ENCODE peak calls at places on chromosomes 5 and 9, in nine cellular contexts. A is left ventricle myocardium inferior; P is dorsolateral prefrontal cortex; O is psoas muscle; M is nephron progenitor cell; D is cardiac muscle cell; T is heart left ventricle; G is CD8-positive, alpha-beta T cell; C is GM12864. J is an unnamed sample.

GRCh38 chr9:110744753-110745522 is 76.3 kb downstream of the MUSK start:
- DNase-seq in A (no peak), P (no peak), M (no peak), T (no peak), G (no peak), O (peak), D (peak), C (no peak), J (no peak)

GRCh38 chr5:116738270-116738947 is 163.8 kb upstream of the SEMA6A start:
- DNase-seq in O (no peak), M (no peak), T (no peak), A (no peak), P (no peak), G (no peak), D (no peak), C (no peak), J (no peak)

GRCh38 chr5:100595152-100595811 is 60.1 kb downstream of the FAM174A start:
- DNase-seq in A (peak), M (no peak), O (peak), G (no peak), P (no peak), C (no peak), T (peak), D (no peak), J (no peak)

GRCh38 chr5:145903113-145903512 is 30.3 kb upstream of the GRXCR2 start:
- DNase-seq in O (no peak), M (no peak), D (no peak), T (no peak), A (no peak), P (no peak), C (no peak), G (no peak), J (no peak)

GRCh38 chr9:125431741-125432271 is 170.2 kb downstream of the GAPVD1 start:
- DNase-seq in C (no peak), G (no peak), D (peak), P (no peak), T (no peak), O (peak), A (no peak), M (no peak), J (no peak)

GRCh38 chr5:32027093-32027716 is 146.9 kb downstream of the GOLPH3 start:
- DNase-seq in D (no peak), O (no peak), G (no peak), P (peak), C (no peak), T (no peak), M (no peak), A (no peak), J (no peak)

GRCh38 chr5:148708854-148709253 is 54.5 kb upstream of the HTR4 start:
- DNase-seq in P (no peak), O (no peak), D (no peak), A (no peak), M (no peak), T (no peak), G (no peak), C (no peak), J (no peak)

GRCh38 chr5:62097361-62097760 is 208.6 kb upstream of the KIF2A start:
- DNase-seq in M (no peak), A (no peak), P (no peak), O (no peak), G (no peak), T (no peak), D (no peak), C (no peak), J (no peak)

GRCh38 chr5:15499528-15500325 is at the start of gene FBXL7:
- DNase-seq in D (peak), T (peak), O (peak), A (peak), C (no peak), P (peak), G (no peak), M (peak), J (peak)

GRCh38 chr9:130995399-130995941 is 13.5 kb upstream of the LAMC3 start:
- DNase-seq in D (no peak), G (no peak), O (peak), P (no peak), T (peak), A (peak), M (no peak), C (no peak), J (no peak)

GRCh38 chr5:176388003-176388340 is 426 bp downstream of the NOP16 start:
- DNase-seq in O (no peak), P (no peak), T (no peak), A (no peak), D (peak), M (peak), C (no peak), G (no peak), J (peak)

GRCh38 chr5:160369990-160370712 is at the start of gene C1QTNF2:
- DNase-seq in C (no peak), A (peak), O (peak), T (peak), D (peak), P (peak), G (no peak), M (peak), J (peak)

GRCh38 chr5:77640577-77641396 is 2.3 kb upstream of the OTP start:
- DNase-seq in C (no peak), D (no peak), P (no peak), G (no peak), T (no peak), A (no peak), O (no peak), M (peak), J (no peak)

GRCh38 chr5:66169534-66169933 is 25.4 kb downstream of the SREK1 start:
- DNase-seq in P (no peak), D (no peak), T (no peak), M (no peak), O (no peak), A (no peak), C (peak), G (no peak), J (no peak)

GRCh38 chr5:138932171-138932810 is 57.2 kb upstream of the LRRTM2 start:
- DNase-seq in C (no peak), M (no peak), D (no peak), A (no peak), T (no peak), G (no peak), O (peak), P (no peak), J (no peak)

GRCh38 chr5:42781584-42781983 is 25.0 kb downstream of the CCDC152 start:
- DNase-seq in D (no peak), P (no peak), O (no peak), T (no peak), M (no peak), C (no peak), A (no peak), G (no peak), J (no peak)

GRCh38 chr5:112630246-112631009 is 107.3 kb upstream of the APC start:
- DNase-seq in P (no peak), G (no peak), O (no peak), T (no peak), M (no peak), A (no peak), D (no peak), C (no peak), J (no peak)

GRCh38 chr5:139904566-139905400 is 109.2 kb downstream of the PSD2 start:
- DNase-seq in O (no peak), P (no peak), M (peak), A (no peak), G (no peak), D (peak), C (no peak), T (no peak), J (no peak)

GRCh38 chr9:75238311-75238976 is 150.1 kb downstream of the OSTF1 start:
- DNase-seq in A (no peak), C (peak), P (peak), D (peak), M (peak), G (peak), O (no peak), T (no peak), J (peak)

GRCh38 chr9:12699529-12699928 is 6.3 kb downstream of the TYRP1 start:
- DNase-seq in D (peak), O (no peak), T (no peak), P (no peak), G (no peak), M (no peak), C (no peak), A (no peak), J (no peak)
- TF ChIP-seq CTCF in D (peak), O (no peak), T (no peak), P (no peak), G (no peak), M (peak), C (no peak), A (peak), J (peak)

GRCh38 chr9:16133556-16134227 is 580.8 kb downstream of the CCDC171 start:
- DNase-seq in P (peak), A (peak), O (peak), C (peak), M (peak), T (no peak), G (no peak), D (peak), J (peak)

GRCh38 chr9:16133032-16133431 is 580.2 kb downstream of the CCDC171 start:
- DNase-seq in G (no peak), M (no peak), C (no peak), P (no peak), O (no peak), A (no peak), T (no peak), D (no peak), J (no peak)

GRCh38 chr9:16132513-16132912 is 579.7 kb downstream of the CCDC171 start:
- DNase-seq in D (no peak), G (no peak), O (no peak), T (no peak), P (no peak), M (no peak), C (no peak), A (no peak), J (no peak)

GRCh38 chr9:16134351-16134750 is 581.5 kb downstream of the CCDC171 start:
- DNase-seq in D (no peak), P (no peak), M (no peak), C (no peak), A (no peak), G (no peak), O (no peak), T (no peak), J (no peak)

GRCh38 chr9:16131269-16131668 is 578.4 kb downstream of the CCDC171 start:
- DNase-seq in D (peak), T (no peak), P (no peak), O (no peak), M (no peak), C (no peak), A (no peak), G (no peak), J (no peak)
- TF ChIP-seq CTCF in D (peak), T (no peak), P (no peak), O (no peak), M (no peak), C (no peak), A (peak), G (no peak), J (no peak)

DNA sequence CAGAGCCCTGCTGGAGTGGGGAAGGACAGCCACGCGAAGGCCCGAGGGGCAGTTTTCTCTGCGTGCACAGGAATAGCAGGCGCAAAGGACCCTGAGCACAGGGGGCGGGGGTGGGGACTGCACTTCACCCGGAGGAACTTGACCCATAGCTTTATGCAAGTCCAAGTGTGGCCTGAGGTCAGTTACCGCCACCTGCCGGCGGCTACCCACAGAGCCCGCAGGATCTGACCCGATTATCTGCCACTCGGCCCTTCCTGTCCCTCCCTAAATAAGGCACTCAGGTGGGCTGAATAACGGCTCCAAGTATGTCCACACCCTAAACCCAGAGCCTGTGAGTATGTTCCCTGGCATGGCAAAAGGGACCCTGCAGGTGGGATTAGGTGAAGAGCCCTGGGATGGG is 65.4 kb upstream of the FCN1 start:
- DNase-seq in T (peak), A (peak), O (no peak), D (peak), M (peak), P (no peak), C (no peak), G (no peak), J (peak)
- TF ChIP-seq CTCF in T (peak), A (peak), O (peak), D (peak), M (peak), P (no peak), C (peak), G (no peak), J (peak)

DNA sequence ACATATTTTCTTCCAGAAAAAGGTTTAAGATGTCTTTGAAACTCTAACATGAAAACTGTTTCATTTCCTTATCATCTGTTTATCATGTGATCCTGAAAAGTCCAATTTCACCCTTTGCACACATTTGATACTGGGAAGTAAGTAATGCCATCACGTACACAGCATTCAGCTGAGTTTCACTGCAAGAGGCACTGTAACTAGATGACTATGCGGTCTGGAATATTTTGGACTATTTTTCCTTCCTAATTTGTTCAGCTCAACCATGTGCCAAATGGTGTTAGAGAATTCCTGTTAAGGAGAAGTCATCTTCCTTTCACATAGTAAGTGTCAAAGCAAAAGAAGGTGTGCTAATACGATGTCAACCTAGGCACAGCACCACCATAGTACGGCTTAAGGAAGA is 77.6 kb downstream of the GNAQ start:
- DNase-seq in P (no peak), A (no peak), T (no peak), C (no peak), O (no peak), M (no peak), D (no peak), G (no peak), J (no peak)
- TF ChIP-seq CTCF in P (no peak), A (no peak), T (no peak), C (no peak), O (no peak), M (no peak), D (no peak), G (no peak), J (no peak)

DNA sequence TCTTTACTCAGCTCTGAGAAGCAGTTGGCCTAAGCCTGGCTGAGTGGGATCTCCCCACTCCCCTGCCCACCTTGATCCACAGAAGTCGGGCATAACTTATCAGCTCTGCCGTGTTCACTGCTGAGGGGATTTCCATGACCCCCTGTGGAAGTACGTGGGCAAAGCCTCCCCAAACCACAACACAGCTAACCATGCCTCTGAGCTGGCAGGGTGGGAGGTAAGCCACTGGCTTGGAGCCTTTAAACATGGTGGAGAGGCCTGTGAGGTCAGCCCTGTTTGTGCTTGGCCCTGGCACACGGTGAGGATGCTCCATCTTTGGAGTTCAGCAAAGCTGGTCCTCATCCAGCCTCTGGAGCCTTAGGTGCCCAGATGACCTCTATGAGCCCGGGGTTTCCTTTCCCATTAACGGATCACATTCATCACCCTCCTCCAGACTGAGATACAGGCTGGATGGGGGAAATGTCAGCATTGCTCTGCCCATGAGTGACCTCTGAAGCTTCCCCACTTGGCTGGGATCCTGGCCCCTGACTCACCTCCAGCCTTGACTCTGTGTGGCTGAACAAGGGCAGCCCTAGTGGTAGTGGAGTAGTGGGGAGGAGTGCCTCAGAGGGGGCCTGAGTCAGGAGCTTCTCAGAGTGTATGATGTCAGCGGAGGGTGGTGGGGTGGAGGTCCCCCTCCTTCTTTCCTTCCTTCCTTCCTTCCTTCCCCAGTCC is 6.2 kb downstream of the PDLIM4 start:
- DNase-seq in P (no peak), G (no peak), D (no peak), M (no peak), O (no peak), A (no peak), C (no peak), T (no peak), J (no peak)
- TF ChIP-seq CTCF in P (no peak), G (no peak), D (peak), M (no peak), O (no peak), A (no peak), C (no peak), T (no peak), J (no peak)

GRCh38 chr9:92030367-92030766 is 80.3 kb upstream of the ROR2 start:
- DNase-seq in G (no peak), A (no peak), D (no peak), M (no peak), P (no peak), T (no peak), O (no peak), C (no peak), J (no peak)

GRCh38 chr9:92032891-92033290 is 82.3 kb downstream of the SPTLC1 start:
- DNase-seq in P (no peak), T (no peak), A (no peak), D (no peak), M (no peak), O (no peak), C (no peak), G (no peak), J (no peak)

GRCh38 chr9:92026206-92027002 is 76.4 kb upstream of the ROR2 start:
- DNase-seq in C (no peak), A (no peak), M (no peak), P (no peak), O (no peak), D (no peak), G (no peak), T (no peak), J (no peak)

GRCh38 chr9:92033307-92033706 is 81.9 kb downstream of the SPTLC1 start:
- DNase-seq in O (no peak), T (no peak), P (no peak), D (no peak), G (no peak), M (no peak), C (no peak), A (no peak), J (no peak)

DNA sequence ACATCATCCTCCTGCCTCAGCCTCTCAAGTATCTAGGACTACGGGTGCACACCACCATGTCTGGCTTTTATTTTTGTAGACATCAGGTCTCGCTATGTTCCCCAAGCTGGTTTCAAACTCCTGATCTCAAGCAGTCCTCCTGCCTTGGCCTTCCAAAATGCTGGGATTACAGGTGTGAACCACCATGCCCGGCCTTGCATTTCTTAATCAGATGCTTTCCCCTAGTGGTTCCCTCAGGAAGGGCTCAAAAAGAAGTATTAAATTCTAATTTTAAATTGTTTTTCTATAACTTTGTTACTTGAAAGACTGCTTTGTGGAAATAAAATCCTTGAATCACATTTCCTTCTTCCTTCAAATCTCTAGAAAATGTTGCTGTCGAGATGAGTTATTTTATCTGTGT is 79.5 kb upstream of the ROR2 start:
- DNase-seq in T (no peak), G (no peak), M (no peak), C (no peak), P (no peak), D (no peak), A (no peak), O (no peak), J (no peak)
- TF ChIP-seq CTCF in T (no peak), G (no peak), M (no peak), C (no peak), P (no peak), D (peak), A (no peak), O (no peak), J (peak)

DNA sequence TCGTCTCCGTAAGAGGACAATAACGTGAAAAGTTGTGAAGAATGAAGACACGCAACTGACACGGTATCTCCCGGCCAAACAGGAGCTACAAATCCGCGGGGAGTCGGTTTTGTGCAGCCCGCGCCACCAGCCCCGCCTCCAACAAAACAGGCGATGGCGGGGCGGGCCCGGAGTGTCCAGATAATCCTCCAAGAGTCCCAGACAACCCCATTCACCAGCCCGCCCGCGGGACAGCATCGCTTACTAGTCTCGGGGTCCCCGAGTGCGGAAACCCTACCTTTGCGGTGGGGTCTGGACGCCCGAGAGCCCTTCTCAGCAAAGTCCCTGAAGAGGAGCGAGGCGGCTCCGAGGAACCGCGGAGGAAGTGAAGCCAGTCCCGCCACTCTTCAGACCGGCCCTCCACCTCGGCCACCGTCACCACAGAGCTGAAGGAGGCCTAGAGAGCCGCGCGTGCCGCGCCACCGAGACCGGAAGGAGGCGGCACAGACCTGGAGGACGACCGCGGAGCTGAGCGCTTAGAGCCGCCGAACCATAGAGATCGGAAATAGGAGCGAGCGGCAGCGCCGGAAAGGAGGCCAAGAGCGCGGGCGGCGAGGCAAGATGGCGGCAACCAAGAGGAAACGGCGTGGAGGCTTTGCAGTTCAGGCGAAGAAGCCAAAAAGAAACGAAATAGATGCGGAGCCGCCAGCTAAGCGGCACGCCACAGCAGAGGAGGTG is at the start of the genes BRIX1 and RAD1:
- DNase-seq in A (peak), G (peak), M (peak), P (peak), O (peak), T (peak), D (peak), C (peak), J (peak)
- TF ChIP-seq CTCF in A (peak), G (no peak), M (no peak), P (peak), O (no peak), T (no peak), D (no peak), C (no peak), J (no peak)